ENCODE peak calls at places on chromosomes 4 and X, in five cellular contexts. One of them, this sample, is unnamed.

GRCh38 chr4:140239311-140239710 is 85.3 kb upstream of the MAML3 start:
- DNase-seq in tibial artery: no peak
- DNase-seq in cardiac muscle cell: no peak
- DNase-seq in prostate gland: no peak
- DNase-seq in CD4-positive, alpha-beta memory T cell: no peak
- DNase-seq in this sample: no peak

GRCh38 chr4:94766856-94767255 is 9.1 kb downstream of the BMPR1B start:
- DNase-seq in CD4-positive, alpha-beta memory T cell: no peak
- DNase-seq in prostate gland: no peak
- DNase-seq in cardiac muscle cell: no peak
- DNase-seq in tibial artery: no peak
- DNase-seq in this sample: no peak

GRCh38 chr4:152956650-152957436 is 20.7 kb downstream of the FHDC1 start:
- DNase-seq in CD4-positive, alpha-beta memory T cell: no peak
- DNase-seq in tibial artery: no peak
- DNase-seq in prostate gland: no peak
- DNase-seq in cardiac muscle cell: peak; percentile 19
- DNase-seq in this sample: no peak

GRCh38 chr4:64582492-64582891 is 173.2 kb upstream of the TECRL start:
- DNase-seq in prostate gland: no peak
- DNase-seq in cardiac muscle cell: no peak
- DNase-seq in CD4-positive, alpha-beta memory T cell: no peak
- DNase-seq in tibial artery: no peak
- DNase-seq in this sample: no peak

GRCh38 chr4:65951177-65951576 is 280.9 kb upstream of the EPHA5 start:
- DNase-seq in CD4-positive, alpha-beta memory T cell: no peak
- DNase-seq in prostate gland: no peak
- DNase-seq in tibial artery: no peak
- DNase-seq in cardiac muscle cell: no peak
- DNase-seq in this sample: no peak

GRCh38 chrX:119496521-119496829 is 28.2 kb downstream of the SLC25A5 start:
- DNase-seq in cardiac muscle cell: no peak
- DNase-seq in CD4-positive, alpha-beta memory T cell: no peak
- DNase-seq in prostate gland: no peak
- DNase-seq in tibial artery: no peak
- DNase-seq in this sample: no peak

GRCh38 chr4:40672528-40673522 is 43.2 kb upstream of the RBM47 start:
- DNase-seq in cardiac muscle cell: peak; percentile 99
- DNase-seq in tibial artery: peak; percentile 43
- DNase-seq in CD4-positive, alpha-beta memory T cell: peak; percentile 68
- DNase-seq in prostate gland: no peak
- DNase-seq in this sample: no peak

GRCh38 chrX:119512145-119512800 is 44.0 kb downstream of the SLC25A5 start:
- DNase-seq in CD4-positive, alpha-beta memory T cell: no peak
- DNase-seq in prostate gland: peak; percentile 60
- DNase-seq in cardiac muscle cell: peak; percentile 81
- DNase-seq in tibial artery: peak; percentile 29
- DNase-seq in this sample: no peak

GRCh38 chr4:183438458-183439113 is 5.8 kb upstream of the CDKN2AIP start:
- DNase-seq in cardiac muscle cell: peak; percentile 42
- DNase-seq in tibial artery: no peak
- DNase-seq in prostate gland: peak; percentile 24
- DNase-seq in CD4-positive, alpha-beta memory T cell: no peak
- DNase-seq in this sample: no peak

GRCh38 chrX:41923925-41924693 is 755 bp upstream of the CASK start:
- DNase-seq in tibial artery: peak; percentile 21
- DNase-seq in cardiac muscle cell: peak; percentile 61
- DNase-seq in prostate gland: peak; percentile 19
- DNase-seq in CD4-positive, alpha-beta memory T cell: peak; percentile 30
- DNase-seq in this sample: no peak

GRCh38 chr4:79759793-79760192 is 313.2 kb downstream of the ANTXR2 start:
- DNase-seq in CD4-positive, alpha-beta memory T cell: no peak
- DNase-seq in cardiac muscle cell: no peak
- DNase-seq in prostate gland: no peak
- DNase-seq in tibial artery: no peak
- DNase-seq in this sample: no peak

GRCh38 chr4:25406081-25406692 is 29.1 kb downstream of the ANAPC4 start:
- DNase-seq in tibial artery: no peak
- DNase-seq in cardiac muscle cell: peak; percentile 62
- DNase-seq in prostate gland: no peak
- DNase-seq in CD4-positive, alpha-beta memory T cell: no peak
- DNase-seq in this sample: no peak

GRCh38 chrX:123219916-123220315 is 35.8 kb downstream of the GRIA3 start:
- DNase-seq in cardiac muscle cell: no peak
- DNase-seq in CD4-positive, alpha-beta memory T cell: no peak
- DNase-seq in tibial artery: no peak
- DNase-seq in prostate gland: no peak
- DNase-seq in this sample: no peak

GRCh38 chr4:10180927-10181744 is 64.5 kb upstream of the WDR1 start:
- DNase-seq in CD4-positive, alpha-beta memory T cell: no peak
- DNase-seq in tibial artery: no peak
- DNase-seq in prostate gland: no peak
- DNase-seq in cardiac muscle cell: peak; percentile 84
- DNase-seq in this sample: no peak

GRCh38 chr4:83504544-83504943 is 19.6 kb upstream of the ABRAXAS1 start:
- DNase-seq in prostate gland: no peak
- DNase-seq in CD4-positive, alpha-beta memory T cell: no peak
- DNase-seq in tibial artery: no peak
- DNase-seq in cardiac muscle cell: no peak
- DNase-seq in this sample: no peak

GRCh38 chrX:41320393-41320792 is 13.6 kb upstream of the DDX3X start:
- DNase-seq in CD4-positive, alpha-beta memory T cell: no peak
- DNase-seq in tibial artery: no peak
- DNase-seq in prostate gland: no peak
- DNase-seq in cardiac muscle cell: no peak
- DNase-seq in this sample: no peak

GRCh38 chr4:134132086-134132783 is 69.4 kb downstream of the PABPC4L start:
- DNase-seq in CD4-positive, alpha-beta memory T cell: no peak
- DNase-seq in cardiac muscle cell: no peak
- DNase-seq in tibial artery: no peak
- DNase-seq in prostate gland: no peak
- DNase-seq in this sample: no peak

GRCh38 chrX:48937065-48937907 is 18.5 kb upstream of the PIM2 start:
- DNase-seq in tibial artery: no peak
- DNase-seq in CD4-positive, alpha-beta memory T cell: peak; percentile 92
- DNase-seq in cardiac muscle cell: peak; percentile 34
- DNase-seq in prostate gland: peak; percentile 9
- DNase-seq in this sample: peak; percentile 49

GRCh38 chr4:152258804-152259708 is 276.8 kb downstream of the FBXW7 start:
- DNase-seq in cardiac muscle cell: peak; percentile 42
- DNase-seq in tibial artery: no peak
- DNase-seq in prostate gland: no peak
- DNase-seq in CD4-positive, alpha-beta memory T cell: no peak
- DNase-seq in this sample: no peak

GRCh38 chrX:1430451-1430850 is 22.3 kb downstream of the ASMTL start:
- DNase-seq in cardiac muscle cell: no peak
- DNase-seq in CD4-positive, alpha-beta memory T cell: no peak
- DNase-seq in prostate gland: no peak
- DNase-seq in tibial artery: no peak
- DNase-seq in this sample: no peak

GRCh38 chrX:39869846-39870601 is 227.7 kb downstream of the BCOR start:
- DNase-seq in CD4-positive, alpha-beta memory T cell: peak; percentile 68
- DNase-seq in tibial artery: no peak
- DNase-seq in cardiac muscle cell: peak; percentile 70
- DNase-seq in prostate gland: no peak
- DNase-seq in this sample: no peak

GRCh38 chrX:52271212-52271611 is 86.5 kb downstream of the MAGED4 start:
- DNase-seq in tibial artery: no peak
- DNase-seq in cardiac muscle cell: peak; percentile 11
- DNase-seq in prostate gland: no peak
- DNase-seq in CD4-positive, alpha-beta memory T cell: no peak
- DNase-seq in this sample: no peak

GRCh38 chrX:71895607-71896006 is 15.0 kb upstream of the NHSL2 start:
- DNase-seq in cardiac muscle cell: no peak
- DNase-seq in tibial artery: no peak
- DNase-seq in prostate gland: no peak
- DNase-seq in CD4-positive, alpha-beta memory T cell: no peak
- DNase-seq in this sample: no peak

GRCh38 chr4:165612936-165613335 is 234.1 kb downstream of the CPE start:
- DNase-seq in prostate gland: no peak
- DNase-seq in tibial artery: no peak
- DNase-seq in cardiac muscle cell: no peak
- DNase-seq in CD4-positive, alpha-beta memory T cell: no peak
- DNase-seq in this sample: no peak

GRCh38 chr4:68319040-68319439 is 30.9 kb downstream of the YTHDC1 start:
- DNase-seq in prostate gland: no peak
- DNase-seq in tibial artery: no peak
- DNase-seq in CD4-positive, alpha-beta memory T cell: no peak
- DNase-seq in cardiac muscle cell: no peak
- DNase-seq in this sample: no peak
- H3K36me3 ChIP-seq in prostate gland: peaks cover 3% of the 10 kb centered on the region
- H3K36me3 ChIP-seq in tibial artery: peaks cover 84% of the 10 kb centered on the region
- H3K36me3 ChIP-seq in CD4-positive, alpha-beta memory T cell: peaks cover 53% of the 10 kb centered on the region
- H3K36me3 ChIP-seq in cardiac muscle cell: peaks cover 90% of the 10 kb centered on the region
- H3K36me3 ChIP-seq in this sample: peaks cover 7% of the 10 kb centered on the region

GRCh38 chr4:143437937-143438336 is 75.6 kb upstream of the SMARCA5 start:
- DNase-seq in CD4-positive, alpha-beta memory T cell: no peak
- DNase-seq in cardiac muscle cell: no peak
- DNase-seq in prostate gland: no peak
- DNase-seq in tibial artery: no peak
- DNase-seq in this sample: no peak
- H3K36me3 ChIP-seq in CD4-positive, alpha-beta memory T cell: no peaks in the 10 kb centered on the region
- H3K36me3 ChIP-seq in cardiac muscle cell: peaks cover 16% of the 10 kb centered on the region
- H3K36me3 ChIP-seq in prostate gland: no peaks in the 10 kb centered on the region
- H3K36me3 ChIP-seq in tibial artery: no peaks in the 10 kb centered on the region
- H3K36me3 ChIP-seq in this sample: no peaks in the 10 kb centered on the region

GRCh38 chr4:121818215-121818614 is 5.5 kb downstream of the CCNA2 start:
- DNase-seq in CD4-positive, alpha-beta memory T cell: no peak
- DNase-seq in prostate gland: no peak
- DNase-seq in tibial artery: no peak
- DNase-seq in cardiac muscle cell: no peak
- DNase-seq in this sample: no peak
- H3K36me3 ChIP-seq in CD4-positive, alpha-beta memory T cell: peaks cover 21% of the 10 kb centered on the region
- H3K36me3 ChIP-seq in prostate gland: no peaks in the 10 kb centered on the region
- H3K36me3 ChIP-seq in tibial artery: peaks cover 30% of the 10 kb centered on the region
- H3K36me3 ChIP-seq in cardiac muscle cell: peaks cover 67% of the 10 kb centered on the region
- H3K36me3 ChIP-seq in this sample: peaks cover 19% of the 10 kb centered on the region

GRCh38 chr4:144862221-144862620 is 216.3 kb downstream of the HHIP start:
- DNase-seq in cardiac muscle cell: no peak
- DNase-seq in tibial artery: no peak
- DNase-seq in CD4-positive, alpha-beta memory T cell: no peak
- DNase-seq in prostate gland: no peak
- DNase-seq in this sample: no peak
- H3K36me3 ChIP-seq in cardiac muscle cell: no peaks in the 10 kb centered on the region
- H3K36me3 ChIP-seq in tibial artery: no peaks in the 10 kb centered on the region
- H3K36me3 ChIP-seq in CD4-positive, alpha-beta memory T cell: no peaks in the 10 kb centered on the region
- H3K36me3 ChIP-seq in prostate gland: no peaks in the 10 kb centered on the region
- H3K36me3 ChIP-seq in this sample: no peaks in the 10 kb centered on the region

GRCh38 chr4:70793626-70794025 is 46.1 kb downstream of the GRSF1 start:
- DNase-seq in CD4-positive, alpha-beta memory T cell: no peak
- DNase-seq in tibial artery: no peak
- DNase-seq in cardiac muscle cell: no peak
- DNase-seq in prostate gland: no peak
- DNase-seq in this sample: no peak
- H3K36me3 ChIP-seq in CD4-positive, alpha-beta memory T cell: no peaks in the 10 kb centered on the region
- H3K36me3 ChIP-seq in tibial artery: peaks cover 52% of the 10 kb centered on the region
- H3K36me3 ChIP-seq in cardiac muscle cell: peaks cover 27% of the 10 kb centered on the region
- H3K36me3 ChIP-seq in prostate gland: no peaks in the 10 kb centered on the region
- H3K36me3 ChIP-seq in this sample: peaks cover 99% of the 10 kb centered on the region

DNA sequence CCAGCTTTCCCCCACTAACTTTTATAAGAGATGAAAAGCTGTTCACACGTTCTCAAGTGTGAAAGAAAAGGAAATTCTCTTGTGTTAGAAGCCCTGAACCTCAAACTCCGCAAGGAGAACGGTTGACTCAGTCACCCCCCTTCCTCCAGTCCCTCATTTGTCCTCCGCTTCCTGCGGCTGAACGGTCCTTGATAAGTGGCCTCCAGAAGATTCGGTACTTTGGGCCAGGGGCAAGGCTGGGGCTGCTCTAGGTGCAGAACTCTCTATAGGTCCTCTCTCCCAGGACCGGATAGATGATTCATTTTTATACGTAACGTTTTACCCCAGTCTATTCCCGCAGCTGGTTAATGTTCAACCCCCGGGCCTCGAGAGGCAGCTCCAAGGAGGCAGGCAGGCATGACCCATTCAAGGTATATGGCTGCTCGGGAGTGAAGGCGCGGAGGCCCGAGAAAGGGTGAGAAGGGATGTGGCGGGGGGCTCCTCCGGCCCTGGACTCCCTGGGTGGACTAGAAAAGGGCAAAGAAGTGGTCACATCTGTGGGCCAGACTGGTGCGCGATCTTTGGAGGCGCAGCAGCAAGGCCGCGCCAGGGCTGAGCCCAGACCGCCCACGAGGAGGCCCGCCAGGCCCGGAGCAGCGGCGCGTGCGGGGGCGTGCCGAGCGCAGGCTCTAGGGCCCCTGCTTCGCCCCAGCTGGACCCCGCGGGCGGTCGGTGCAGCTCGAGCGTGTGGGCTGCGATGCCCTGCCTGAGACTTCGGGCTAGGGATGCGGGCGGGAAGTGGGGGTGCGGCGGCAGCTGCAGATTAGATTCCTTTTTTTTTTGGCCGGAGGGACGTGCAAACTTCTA is 11.7 kb downstream of the PITX2 start:
- DNase-seq in CD4-positive, alpha-beta memory T cell: no peak
- DNase-seq in tibial artery: no peak
- DNase-seq in prostate gland: no peak
- DNase-seq in cardiac muscle cell: no peak
- DNase-seq in this sample: no peak
- H3K36me3 ChIP-seq in CD4-positive, alpha-beta memory T cell: no peaks in the 10 kb centered on the region
- H3K36me3 ChIP-seq in tibial artery: no peaks in the 10 kb centered on the region
- H3K36me3 ChIP-seq in prostate gland: no peaks in the 10 kb centered on the region
- H3K36me3 ChIP-seq in cardiac muscle cell: no peaks in the 10 kb centered on the region
- H3K36me3 ChIP-seq in this sample: no peaks in the 10 kb centered on the region

GRCh38 chr4:20615492-20616136 is 84.6 kb upstream of the PACRGL start:
- DNase-seq in CD4-positive, alpha-beta memory T cell: no peak
- DNase-seq in prostate gland: no peak
- DNase-seq in tibial artery: no peak
- DNase-seq in cardiac muscle cell: peak; percentile 15
- DNase-seq in this sample: no peak
- H3K36me3 ChIP-seq in CD4-positive, alpha-beta memory T cell: no peaks in the 10 kb centered on the region
- H3K36me3 ChIP-seq in prostate gland: no peaks in the 10 kb centered on the region
- H3K36me3 ChIP-seq in tibial artery: peaks cover 21% of the 10 kb centered on the region
- H3K36me3 ChIP-seq in cardiac muscle cell: peaks cover 36% of the 10 kb centered on the region
- H3K36me3 ChIP-seq in this sample: no peaks in the 10 kb centered on the region

DNA sequence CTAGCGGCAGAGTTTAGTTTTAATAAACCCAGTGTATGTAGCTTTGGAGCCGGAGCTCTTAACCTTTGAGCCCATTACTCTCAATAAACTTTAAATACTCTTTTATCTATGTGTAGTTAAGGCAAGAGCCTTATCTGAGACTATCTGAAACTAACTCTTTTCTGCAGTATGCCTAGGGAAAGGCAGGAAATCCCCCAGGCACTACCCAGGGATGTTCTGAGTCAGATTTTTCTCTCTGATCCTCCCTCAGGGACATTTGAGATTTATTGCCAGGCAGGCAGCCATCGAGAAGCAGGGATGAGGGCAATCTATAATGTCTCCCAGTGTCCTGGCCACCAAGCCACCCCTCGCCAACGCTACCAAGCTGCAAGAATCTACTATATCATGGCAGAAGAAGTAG is 39.1 kb downstream of the HEPH start:
- DNase-seq in tibial artery: no peak
- DNase-seq in CD4-positive, alpha-beta memory T cell: no peak
- DNase-seq in cardiac muscle cell: no peak
- DNase-seq in prostate gland: no peak
- DNase-seq in this sample: no peak
- H3K36me3 ChIP-seq in tibial artery: no peaks in the 10 kb centered on the region
- H3K36me3 ChIP-seq in CD4-positive, alpha-beta memory T cell: no peaks in the 10 kb centered on the region
- H3K36me3 ChIP-seq in cardiac muscle cell: no peaks in the 10 kb centered on the region
- H3K36me3 ChIP-seq in prostate gland: no peaks in the 10 kb centered on the region
- H3K36me3 ChIP-seq in this sample: no peaks in the 10 kb centered on the region